ENCODE peak calls at places on chromosomes 6 and 20, in seven cellular contexts. C is tibial nerve, M is D721Med, F is fibroblast of villous mesenchyme, E is RWPE1, K is tibial artery, I is BJ. G is an unnamed sample.

GRCh38 chr6:5318617-5319016 is 57.3 kb downstream of the FARS2 start:
- DNase-seq in C (no peak), M (no peak), F (no peak), E (no peak), K (no peak), I (no peak), G (no peak)

GRCh38 chr6:141267420-141267819 is 865.3 kb upstream of the GJE1 start:
- DNase-seq in C (no peak), M (no peak), F (no peak), E (no peak), K (no peak), I (no peak), G (no peak)

GRCh38 chr20:21265457-21266190 is 37.5 kb upstream of the XRN2 start:
- DNase-seq in C (no peak), M (no peak), F (no peak), E (no peak), K (no peak), I (no peak), G (no peak)

GRCh38 chr20:17438436-17439039 is 92.6 kb downstream of the BFSP1 start:
- DNase-seq in C (no peak), M (no peak), F (no peak), E (no peak), K (no peak), I (no peak), G (no peak)

GRCh38 chr6:2124260-2124709 is 121.1 kb downstream of the GMDS start:
- DNase-seq in C (no peak), M (no peak), F (no peak), E (peak), K (no peak), I (no peak), G (no peak)

GRCh38 chr6:34791842-34792604 is at the start of gene BLTP3A:
- DNase-seq in C (peak), M (peak), F (peak), E (peak), K (peak), I (no peak), G (peak)

GRCh38 chr6:109580519-109580918 is 97.5 kb upstream of the ZBTB24 start:
- DNase-seq in C (no peak), M (no peak), F (peak), E (no peak), K (no peak), I (no peak), G (no peak)

GRCh38 chr20:34316191-34316814 is 13.1 kb upstream of the AHCY start:
- DNase-seq in C (no peak), M (no peak), F (peak), E (peak), K (no peak), I (no peak), G (no peak)

GRCh38 chr20:1800777-1801176 is 94.4 kb upstream of the SIRPA start:
- DNase-seq in C (no peak), M (no peak), F (peak), E (no peak), K (no peak), I (no peak), G (no peak)

DNA sequence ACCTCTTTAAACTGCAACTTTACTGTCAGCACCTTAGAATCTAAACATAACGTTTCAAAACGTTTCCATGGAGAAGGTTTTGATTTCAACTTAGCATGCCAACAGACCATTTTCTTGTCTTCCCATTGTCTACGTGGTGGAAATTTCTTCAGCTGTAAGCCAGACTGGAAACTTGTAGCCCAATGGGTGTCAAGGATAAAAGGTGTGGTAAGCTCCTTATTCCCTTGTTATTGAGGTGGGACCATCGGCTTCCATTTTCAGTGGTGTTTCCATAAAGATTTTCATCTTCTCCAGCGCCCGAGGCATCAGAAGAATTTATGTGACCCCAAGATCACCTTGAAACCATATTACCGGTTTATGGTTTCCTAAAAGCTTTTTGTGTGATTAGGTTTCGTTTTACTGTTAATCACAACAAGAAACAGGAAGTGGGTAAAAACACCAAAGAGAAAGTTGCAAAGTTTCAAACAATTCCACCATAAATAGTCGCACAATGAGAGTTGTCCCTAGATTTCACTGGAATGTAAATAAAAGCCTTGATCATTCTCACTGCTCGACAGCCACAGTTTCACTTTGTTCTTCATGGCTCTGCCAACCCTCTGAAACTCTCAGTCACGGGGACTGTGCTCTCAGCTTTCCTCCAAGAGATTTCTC is 62.9 kb upstream of the CD2AP start:
- DNase-seq in C (no peak), M (no peak), F (peak), E (no peak), K (no peak), I (peak), G (no peak)
- TF ChIP-seq CTCF in C (no peak), M (no peak), F (no peak), E (no peak), K (no peak), I (no peak), G (no peak)

DNA sequence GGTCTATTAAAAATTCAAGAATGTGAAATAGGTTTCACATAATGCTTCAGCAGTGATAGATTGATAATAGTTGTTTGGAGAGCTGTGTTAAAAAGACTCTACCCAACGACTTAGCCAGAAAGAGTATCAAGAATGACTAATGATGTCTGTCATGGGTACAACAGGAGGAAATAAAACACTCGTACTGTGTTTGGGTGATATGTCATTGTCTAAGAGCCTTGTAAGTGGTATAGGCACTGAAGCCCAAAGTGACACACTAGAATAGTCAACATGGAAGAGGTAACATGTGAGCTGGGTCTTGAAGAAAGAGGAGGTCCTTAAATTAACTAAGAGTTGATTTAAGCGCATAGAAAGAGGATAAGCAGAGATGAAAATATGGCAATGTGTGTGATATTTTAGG is 471.8 kb upstream of the MAN1A1 start:
- DNase-seq in C (no peak), M (no peak), F (no peak), E (no peak), K (no peak), I (no peak), G (no peak)
- TF ChIP-seq CTCF in C (no peak), M (no peak), F (no peak), E (no peak), K (no peak), I (no peak), G (no peak)

GRCh38 chr6:96468281-96468680 is 53.3 kb upstream of the UFL1 start:
- DNase-seq in C (no peak), M (no peak), F (no peak), E (no peak), K (no peak), I (no peak), G (no peak)

GRCh38 chr6:96467814-96468213 is 53.8 kb upstream of the UFL1 start:
- DNase-seq in C (no peak), M (no peak), F (no peak), E (no peak), K (no peak), I (no peak), G (no peak)

GRCh38 chr6:96469312-96469711 is 52.3 kb upstream of the UFL1 start:
- DNase-seq in C (no peak), M (no peak), F (no peak), E (no peak), K (no peak), I (no peak), G (no peak)

GRCh38 chr6:96470296-96470695 is 51.3 kb upstream of the UFL1 start:
- DNase-seq in C (no peak), M (no peak), F (no peak), E (no peak), K (no peak), I (no peak), G (no peak)

GRCh38 chr6:96468681-96469224 is 52.9 kb upstream of the UFL1 start:
- DNase-seq in C (no peak), M (no peak), F (no peak), E (no peak), K (no peak), I (no peak), G (no peak)
- TF ChIP-seq CTCF in C (no peak), M (peak), F (no peak), E (no peak), K (no peak), I (no peak), G (no peak)

GRCh38 chr20:53594068-53595017 is 704 bp upstream of the ZNF217 start:
- DNase-seq in C (peak), M (peak), F (peak), E (peak), K (peak), I (no peak), G (peak)
- TF ChIP-seq CTCF in C (peak), M (peak), F (no peak), E (no peak), K (no peak), I (peak), G (no peak)

GRCh38 chr20:59391975-59392374 is 91.6 kb downstream of the EDN3 start:
- DNase-seq in C (no peak), M (no peak), F (no peak), E (no peak), K (no peak), I (no peak), G (no peak)
- TF ChIP-seq CTCF in C (no peak), M (no peak), F (no peak), E (no peak), K (no peak), I (no peak), G (no peak)

DNA sequence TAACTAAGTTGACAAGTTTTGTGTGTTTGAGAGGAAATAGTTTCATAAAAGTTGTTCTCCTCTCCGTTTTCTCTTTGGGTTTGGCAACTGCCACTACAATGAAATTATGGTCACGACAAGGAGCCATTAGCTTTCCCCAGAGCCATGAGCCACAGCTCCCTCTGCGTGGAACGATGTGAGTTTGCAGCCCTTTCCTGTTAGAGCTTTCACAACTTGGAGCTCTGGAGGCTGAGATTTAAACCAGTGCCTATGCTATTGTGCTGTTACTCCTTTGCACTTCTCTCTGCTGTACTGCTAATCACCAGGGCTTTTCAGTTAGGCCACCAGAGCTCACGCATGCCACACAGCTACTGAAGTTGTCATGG is 29.3 kb upstream of the TXNDC5 start:
- DNase-seq in C (no peak), M (no peak), F (no peak), E (no peak), K (no peak), I (no peak), G (no peak)
- TF ChIP-seq CTCF in C (no peak), M (no peak), F (no peak), E (no peak), K (no peak), I (no peak), G (no peak)

DNA sequence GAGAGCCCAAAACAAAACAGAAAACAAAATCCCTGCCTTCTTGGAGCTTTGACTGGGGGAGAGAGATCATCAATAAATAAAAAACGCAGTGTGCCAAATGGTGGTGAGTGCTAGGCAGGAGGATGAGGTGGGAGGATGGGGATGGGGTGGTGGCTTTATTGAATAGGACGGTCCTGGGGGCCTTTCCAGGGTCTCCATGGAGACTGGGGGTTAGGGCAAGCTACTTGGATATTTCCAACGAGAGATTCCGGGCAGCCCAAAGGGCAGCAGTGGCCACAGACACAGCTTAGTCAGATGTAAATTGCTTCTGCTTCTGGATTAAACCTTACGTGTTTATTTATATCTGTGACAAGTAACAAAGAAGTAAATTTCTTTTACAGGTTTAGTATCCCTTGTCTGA is 700.1 kb downstream of the QKI start:
- DNase-seq in C (no peak), M (no peak), F (no peak), E (no peak), K (no peak), I (no peak), G (no peak)
- TF ChIP-seq CTCF in C (no peak), M (no peak), F (no peak), E (no peak), K (no peak), I (no peak), G (no peak)

GRCh38 chr6:10847684-10848083 is 9.3 kb upstream of the MAK start:
- DNase-seq in C (no peak), M (no peak), F (no peak), E (no peak), K (no peak), I (no peak), G (no peak)
- TF ChIP-seq CTCF in C (no peak), M (no peak), F (peak), E (peak), K (no peak), I (no peak), G (peak)